ENCODE peak calls at places on chromosomes 3 and 15, in seven cellular contexts. Z is fibroblast of pulmonary artery; J is H7; Q is activated CD8-positive, alpha-beta memory T cell treated with anti-CD3 and anti-CD28 coated beads for 48 hours; Y is EL; F is A549; P is NCI-H345. N is an unnamed sample.

GRCh38 chr15:76206325-76206976 is 104.8 kb downstream of the ETFA start:
- DNase-seq in Z (peak), J (peak), Q (no peak), Y (peak), F (peak), P (peak), N (peak)

GRCh38 chr3:169041677-169042171 is 621.8 kb downstream of the MECOM start:
- DNase-seq in Z (peak), J (no peak), Q (no peak), Y (peak), F (peak), P (no peak), N (no peak)

GRCh38 chr3:160796813-160797164 is 40.8 kb downstream of the PPM1L start:
- DNase-seq in Z (no peak), J (no peak), Q (no peak), Y (no peak), F (no peak), P (peak), N (peak)

GRCh38 chr3:71006810-71007785 is 576.4 kb downstream of the FOXP1 start:
- DNase-seq in Z (peak), J (peak), Q (no peak), Y (no peak), F (peak), P (peak), N (no peak)

GRCh38 chr3:136750922-136751258 is 1.3 kb downstream of the STAG1 start:
- DNase-seq in Z (peak), J (no peak), Q (no peak), Y (peak), F (no peak), P (no peak), N (no peak)

GRCh38 chr3:69368129-69368741 is 17.7 kb downstream of the FRMD4B start:
- DNase-seq in Z (peak), J (no peak), Q (no peak), Y (peak), F (no peak), P (no peak), N (no peak)

GRCh38 chr3:45127130-45127822 is 18.9 kb downstream of the CDCP1 start:
- DNase-seq in Z (no peak), J (no peak), Q (no peak), Y (no peak), F (no peak), P (no peak), N (no peak)

GRCh38 chr3:111636506-111636905 is 41.4 kb upstream of the ZBED2 start:
- DNase-seq in Z (peak), J (no peak), Q (no peak), Y (no peak), F (no peak), P (peak), N (no peak)

GRCh38 chr3:12345141-12345561 is 56.3 kb downstream of the PPARG start:
- DNase-seq in Z (peak), J (no peak), Q (no peak), Y (peak), F (peak), P (no peak), N (no peak)

GRCh38 chr15:58498821-58499580 is 67.2 kb downstream of the LIPC start:
- DNase-seq in Z (peak), J (no peak), Q (no peak), Y (peak), F (peak), P (no peak), N (no peak)

GRCh38 chr3:51340311-51340829 is 44.7 kb upstream of the MANF start:
- DNase-seq in Z (peak), J (no peak), Q (no peak), Y (peak), F (peak), P (no peak), N (no peak)

GRCh38 chr3:107985496-107985895 is 105.3 kb downstream of the CD47 start:
- DNase-seq in Z (no peak), J (no peak), Q (no peak), Y (peak), F (no peak), P (no peak), N (no peak)

GRCh38 chr15:89761009-89761831 is 10.2 kb upstream of the MESP1 start:
- DNase-seq in Z (no peak), J (no peak), Q (no peak), Y (no peak), F (no peak), P (no peak), N (peak)

GRCh38 chr15:29040367-29040745 is 154.6 kb downstream of the APBA2 start:
- DNase-seq in Z (peak), J (peak), Q (no peak), Y (no peak), F (no peak), P (no peak), N (no peak)

GRCh38 chr15:94023520-94023919 is 207.8 kb upstream of the MCTP2 start:
- DNase-seq in Z (no peak), J (no peak), Q (no peak), Y (no peak), F (no peak), P (no peak), N (no peak)

GRCh38 chr15:98413973-98414546 is 234.3 kb upstream of the IGF1R start:
- DNase-seq in Z (no peak), J (no peak), Q (no peak), Y (peak), F (no peak), P (no peak), N (no peak)

GRCh38 chr3:22620498-22620897 is 582.6 kb upstream of the UBE2E2 start:
- DNase-seq in Z (no peak), J (no peak), Q (no peak), Y (peak), F (no peak), P (no peak), N (no peak)

GRCh38 chr15:68818671-68819450 is 1.8 kb downstream of the ANP32A start:
- DNase-seq in Z (peak), J (peak), Q (no peak), Y (peak), F (peak), P (peak), N (peak)

GRCh38 chr3:97950360-97950759 is 21.9 kb downstream of the RIOX2 start:
- DNase-seq in Z (no peak), J (no peak), Q (no peak), Y (no peak), F (no peak), P (no peak), N (no peak)

GRCh38 chr3:184584001-184584891 is 22.7 kb downstream of the EPHB3 start:
- DNase-seq in Z (no peak), J (peak), Q (no peak), Y (no peak), F (no peak), P (peak), N (no peak)

GRCh38 chr15:31302778-31303433 is 23.7 kb upstream of the KLF13 start:
- DNase-seq in Z (no peak), J (peak), Q (no peak), Y (no peak), F (no peak), P (no peak), N (no peak)

GRCh38 chr3:71718069-71718468 is 7.1 kb downstream of the EIF4E3 start:
- DNase-seq in Z (no peak), J (no peak), Q (no peak), Y (no peak), F (no peak), P (no peak), N (no peak)

GRCh38 chr3:15630646-15631350 is 29.3 kb downstream of the BTD start:
- DNase-seq in Z (peak), J (no peak), Q (no peak), Y (peak), F (peak), P (no peak), N (no peak)